ENCODE peak calls at places on chromosomes 3 and 15, in nine cellular contexts. E is endothelial cell of umbilical vein, V is Peyer's patch, N is spleen, P is body of pancreas, Z is uterus, R is A549, K is right lobe of liver, C is GM12878. M is an unnamed sample. For H3K4me1, the result is how much of the 10 kb centered on the place peaks cover.

GRCh38 chr15:81323944-81324881 is at the start of gene STARD5:
- DNase-seq in N (peak), R (peak), Z (peak), P (peak), E (peak), V (peak), K (peak), C (peak), M (peak)

GRCh38 chr3:183253364-183253960 is 409 bp downstream of the B3GNT5 start:
- DNase-seq in R (peak), P (peak), E (peak), V (peak), K (peak), N (peak), C (no peak), Z (peak), M (peak)

GRCh38 chr3:170226426-170226960 is 4.3 kb downstream of the PRKCI start:
- DNase-seq in C (no peak), R (no peak), P (no peak), V (no peak), K (no peak), Z (no peak), E (no peak), N (no peak), M (no peak)

GRCh38 chr3:126372413-126373145 is 15.4 kb upstream of the KLF15 start:
- DNase-seq in R (no peak), V (no peak), E (no peak), N (peak), Z (no peak), P (no peak), K (peak), C (no peak), M (no peak)

GRCh38 chr3:17030438-17030837 is 145.7 kb downstream of the PLCL2 start:
- DNase-seq in E (no peak), K (no peak), V (no peak), R (no peak), N (no peak), Z (no peak), C (no peak), P (no peak), M (no peak)

GRCh38 chr3:143060906-143061305 is 58.7 kb upstream of the CHST2 start:
- DNase-seq in E (no peak), N (no peak), V (no peak), C (peak), K (no peak), Z (no peak), R (no peak), P (no peak), M (no peak)

GRCh38 chr3:141353652-141354495 is 14.4 kb upstream of the ZBTB38 start:
- DNase-seq in N (no peak), R (no peak), P (no peak), K (no peak), Z (no peak), C (no peak), V (no peak), E (no peak), M (no peak)

GRCh38 chr15:74402873-74403589 is 30.7 kb downstream of the SEMA7A start:
- DNase-seq in Z (no peak), P (peak), K (no peak), R (no peak), C (peak), V (peak), N (peak), E (no peak), M (no peak)

GRCh38 chr3:44584646-44585501 is at the start of gene ZNF660:
- DNase-seq in P (peak), R (no peak), N (peak), K (peak), E (peak), V (no peak), C (no peak), Z (peak), M (peak)

GRCh38 chr3:148319161-148319915 is 378.4 kb upstream of the AGTR1 start:
- DNase-seq in K (no peak), R (no peak), N (no peak), P (no peak), V (no peak), C (peak), Z (no peak), E (no peak), M (no peak)

GRCh38 chr15:68187559-68187958 is 17.6 kb downstream of the CALML4 start:
- DNase-seq in N (no peak), V (no peak), P (peak), K (peak), Z (peak), R (no peak), E (peak), C (no peak), M (peak)

GRCh38 chr3:68220832-68221231 is 566.4 kb upstream of the SUCLG2 start:
- DNase-seq in V (no peak), N (no peak), K (no peak), E (no peak), P (no peak), R (no peak), Z (no peak), C (no peak), M (no peak)

GRCh38 chr3:174477491-174477890 is 381.6 kb upstream of the NAALADL2 start:
- DNase-seq in V (no peak), K (no peak), E (no peak), P (no peak), C (no peak), R (no peak), Z (no peak), N (no peak), M (no peak)

GRCh38 chr3:86814918-86815655 is 175.9 kb downstream of the VGLL3 start:
- DNase-seq in V (no peak), K (no peak), P (no peak), R (no peak), N (no peak), E (no peak), Z (no peak), C (no peak), M (no peak)

GRCh38 chr3:194167480-194167862 is 31.5 kb downstream of the HES1 start:
- DNase-seq in Z (no peak), C (no peak), E (no peak), R (no peak), V (no peak), P (no peak), N (no peak), K (no peak), M (no peak)

GRCh38 chr3:53157974-53158580 is 2.9 kb upstream of the PRKCD start:
- DNase-seq in V (no peak), N (no peak), E (no peak), Z (no peak), C (no peak), P (peak), R (no peak), K (no peak), M (peak)

GRCh38 chr3:70539908-70540307 is 227.5 kb upstream of the MDFIC2 start:
- DNase-seq in Z (no peak), E (no peak), V (no peak), R (peak), N (no peak), C (no peak), K (no peak), P (no peak), M (no peak)

GRCh38 chr3:172145287-172145686 is 105.9 kb downstream of the FNDC3B start:
- DNase-seq in C (peak), P (no peak), E (no peak), K (no peak), Z (no peak), R (no peak), N (no peak), V (no peak), M (no peak)

GRCh38 chr15:69522361-69522760 is 69.7 kb downstream of the RPLP1 start:
- DNase-seq in C (no peak), Z (no peak), N (no peak), E (no peak), R (no peak), P (no peak), K (no peak), V (no peak), M (no peak)

GRCh38 chr3:78741066-78741645 is 1026.6 kb downstream of the ROBO1 start:
- DNase-seq in V (no peak), Z (no peak), K (no peak), E (no peak), C (no peak), N (no peak), P (no peak), R (peak), M (no peak)

GRCh38 chr15:99275525-99276128 is 24.3 kb downstream of the LRRC28 start:
- DNase-seq in P (no peak), K (no peak), E (no peak), C (no peak), V (no peak), R (no peak), Z (no peak), N (no peak), M (no peak)

GRCh38 chr3:124674336-124674735 is 55.9 kb upstream of the UMPS start:
- DNase-seq in V (no peak), Z (no peak), K (no peak), R (no peak), C (no peak), E (no peak), N (no peak), P (no peak), M (no peak)

GRCh38 chr3:124680521-124680920 is 49.7 kb upstream of the UMPS start:
- DNase-seq in V (no peak), Z (no peak), N (no peak), C (no peak), E (no peak), P (no peak), K (no peak), R (no peak), M (no peak)

GRCh38 chr3:124676236-124676635 is 54.0 kb upstream of the UMPS start:
- DNase-seq in V (no peak), R (no peak), N (no peak), P (no peak), K (no peak), E (no peak), C (no peak), Z (no peak), M (no peak)

GRCh38 chr3:124679048-124679638 is 51.1 kb upstream of the UMPS start:
- DNase-seq in N (no peak), C (no peak), R (no peak), E (no peak), K (no peak), V (no peak), Z (no peak), P (no peak), M (no peak)
- H3K4me3 ChIP-seq in N (no peak), C (no peak), R (no peak), E (no peak), K (no peak), V (no peak), Z (no peak), P (no peak), M (no peak)

GRCh38 chr3:11641316-11641682 is 2.4 kb downstream of the VGLL4 start:
- DNase-seq in K (no peak), N (no peak), C (no peak), R (no peak), Z (no peak), P (no peak), V (no peak), E (peak), M (no peak)
- H3K4me1 ChIP-seq in K (under half), N (under half), C (under half), R (under half), Z (under half), P (half or more), V (under half), E (half or more), M (under half)

DNA sequence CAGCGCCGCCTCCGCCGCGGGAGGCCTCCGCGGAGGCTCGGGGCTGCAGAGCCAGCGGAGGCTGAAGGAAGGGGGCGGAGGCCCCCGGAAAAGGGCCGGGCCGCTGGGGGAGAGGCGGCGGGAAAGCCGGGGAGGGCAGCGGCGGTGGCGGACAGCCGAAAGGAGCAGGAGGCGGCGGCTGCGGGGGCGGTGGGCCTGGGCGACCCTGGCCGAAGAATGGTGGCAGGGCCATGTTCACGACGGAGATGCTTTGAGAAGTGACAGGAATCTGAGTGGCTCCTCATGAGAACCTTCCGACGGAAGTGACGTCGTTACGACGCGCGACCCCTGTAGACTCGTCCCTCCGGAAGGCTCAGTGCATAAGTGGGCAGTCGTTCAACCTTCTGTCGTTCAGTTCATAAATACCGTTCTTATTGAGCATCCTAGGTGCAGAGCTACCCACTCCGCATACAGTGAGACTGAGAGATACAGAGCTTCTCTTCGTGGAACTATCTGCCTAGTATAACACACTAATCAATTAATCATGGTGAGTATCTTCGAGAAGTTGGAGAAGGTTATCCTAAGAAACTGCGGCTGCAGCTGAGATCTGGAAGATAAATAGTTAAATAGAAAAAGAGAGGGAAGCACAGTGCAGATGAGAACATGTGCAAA is at the start of gene PDCD7:
- DNase-seq in N (peak), Z (peak), K (peak), E (peak), C (peak), P (peak), R (peak), V (peak), M (peak)
- TF ChIP-seq POLR2A in N (peak), Z (peak), K (peak), E (peak), C (peak), P (peak), R (peak), V (peak), M (peak)

GRCh38 chr3:173397161-173398110 is at the start of gene NLGN1:
- DNase-seq in N (peak), C (no peak), R (no peak), E (peak), Z (peak), P (peak), V (no peak), K (peak), M (peak)
- H3K4me3 ChIP-seq in N (peak), C (no peak), R (peak), E (peak), Z (peak), P (no peak), V (peak), K (peak), M (no peak)

GRCh38 chr15:40161693-40162401 is 978 bp downstream of the BUB1B start:
- DNase-seq in P (no peak), R (no peak), N (no peak), V (no peak), E (no peak), C (no peak), Z (no peak), K (no peak), M (no peak)
- H3K4me1 ChIP-seq in P (under half), R (under half), N (under half), V (under half), E (under half), C (under half), Z (under half), K (under half), M (under half)

GRCh38 chr3:48428088-48428862 is 1.6 kb downstream of the PLXNB1 start:
- DNase-seq in N (no peak), Z (no peak), K (peak), R (peak), E (no peak), P (peak), V (no peak), C (no peak), M (no peak)
- TF ChIP-seq POLR2A in N (no peak), Z (no peak), K (peak), R (no peak), E (no peak), P (peak), V (peak), C (no peak), M (no peak)

DNA sequence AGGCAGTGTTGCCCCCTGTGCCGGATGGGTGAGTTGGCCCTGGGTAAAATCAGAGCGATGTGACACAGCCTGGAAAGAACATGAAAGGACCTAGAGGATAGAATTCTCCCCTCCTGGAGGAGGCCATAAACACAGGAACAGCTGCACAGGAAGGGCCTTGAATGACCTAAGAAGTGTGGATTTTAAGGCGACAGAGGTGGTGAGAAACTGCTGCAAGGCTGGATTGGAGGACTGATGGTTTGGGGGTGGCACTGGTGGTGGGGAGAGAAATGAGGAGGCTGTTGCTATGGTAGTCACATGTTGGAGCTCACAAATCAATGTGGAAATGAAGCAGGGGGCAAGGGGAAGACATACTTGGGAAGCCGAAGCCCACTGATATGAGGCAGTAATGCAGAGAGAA is 13.8 kb downstream of the XIRP1 start:
- DNase-seq in V (no peak), Z (no peak), R (no peak), C (no peak), K (no peak), E (peak), N (no peak), P (no peak), M (no peak)
- H3K4me3 ChIP-seq in V (no peak), Z (peak), R (peak), C (peak), K (no peak), E (no peak), N (no peak), P (no peak), M (no peak)

M was measured in adrenal gland.